ENCODE peak calls at places on chromosomes 1 and 21, in four cellular contexts. One of them, this sample, is unnamed.

GRCh38 chr1:1157426-1157913 is 16.2 kb upstream of the TTLL10 start:
- DNase-seq in K562: peak
- DNase-seq in HepG2: no peak
- DNase-seq in H1: peak
- DNase-seq in this sample: peak

GRCh38 chr21:33278736-33279135 is 12.6 kb downstream of the IL10RB start:
- DNase-seq in K562: no peak
- DNase-seq in HepG2: no peak
- DNase-seq in H1: no peak
- DNase-seq in this sample: no peak

GRCh38 chr1:182617075-182617429 is 12.9 kb upstream of the RGS16 start:
- DNase-seq in K562: no peak
- DNase-seq in HepG2: no peak
- DNase-seq in H1: no peak
- DNase-seq in this sample: no peak

GRCh38 chr1:183270541-183271141 is 84.6 kb downstream of the LAMC2 start:
- DNase-seq in K562: no peak
- DNase-seq in HepG2: no peak
- DNase-seq in H1: no peak
- DNase-seq in this sample: no peak

GRCh38 chr1:112389689-112390088 is 6.3 kb upstream of the CTTNBP2NL start:
- DNase-seq in K562: no peak
- DNase-seq in HepG2: peak
- DNase-seq in H1: no peak
- DNase-seq in this sample: no peak

GRCh38 chr21:36630485-36631206 is 68.3 kb upstream of the SIM2 start:
- DNase-seq in K562: peak
- DNase-seq in HepG2: peak
- DNase-seq in H1: peak
- DNase-seq in this sample: peak

GRCh38 chr1:153906396-153906795 is 16.4 kb downstream of the GATAD2B start:
- DNase-seq in K562: no peak
- DNase-seq in HepG2: no peak
- DNase-seq in H1: no peak
- DNase-seq in this sample: no peak

GRCh38 chr1:188023206-188023605 is 1194.5 kb downstream of the PLA2G4A start:
- DNase-seq in K562: no peak
- DNase-seq in HepG2: no peak
- DNase-seq in H1: no peak
- DNase-seq in this sample: no peak

GRCh38 chr1:197481101-197481500 is 213.0 kb downstream of the CRB1 start:
- DNase-seq in K562: no peak
- DNase-seq in HepG2: no peak
- DNase-seq in H1: no peak
- DNase-seq in this sample: no peak

GRCh38 chr1:109904105-109904817 is 6.4 kb upstream of the CSF1 start:
- DNase-seq in K562: no peak
- DNase-seq in HepG2: peak
- DNase-seq in H1: no peak
- DNase-seq in this sample: no peak

GRCh38 chr1:228082975-228083870 is 715 bp downstream of the ARF1 start:
- DNase-seq in K562: peak
- DNase-seq in HepG2: no peak
- DNase-seq in H1: no peak
- DNase-seq in this sample: no peak

GRCh38 chr1:81407463-81407862 is 393.3 kb upstream of the ADGRL2 start:
- DNase-seq in K562: no peak
- DNase-seq in HepG2: no peak
- DNase-seq in H1: no peak
- DNase-seq in this sample: no peak

GRCh38 chr1:94886361-94886760 is 40.5 kb downstream of the CNN3 start:
- DNase-seq in K562: no peak
- DNase-seq in HepG2: no peak
- DNase-seq in H1: no peak
- DNase-seq in this sample: no peak

GRCh38 chr1:206544562-206545257 is 37.4 kb downstream of the RASSF5 start:
- DNase-seq in K562: peak
- DNase-seq in HepG2: peak
- DNase-seq in H1: peak
- DNase-seq in this sample: peak

GRCh38 chr1:225919906-225920305 is 4.1 kb downstream of the PYCR2 start:
- DNase-seq in K562: no peak
- DNase-seq in HepG2: no peak
- DNase-seq in H1: no peak
- DNase-seq in this sample: no peak

DNA sequence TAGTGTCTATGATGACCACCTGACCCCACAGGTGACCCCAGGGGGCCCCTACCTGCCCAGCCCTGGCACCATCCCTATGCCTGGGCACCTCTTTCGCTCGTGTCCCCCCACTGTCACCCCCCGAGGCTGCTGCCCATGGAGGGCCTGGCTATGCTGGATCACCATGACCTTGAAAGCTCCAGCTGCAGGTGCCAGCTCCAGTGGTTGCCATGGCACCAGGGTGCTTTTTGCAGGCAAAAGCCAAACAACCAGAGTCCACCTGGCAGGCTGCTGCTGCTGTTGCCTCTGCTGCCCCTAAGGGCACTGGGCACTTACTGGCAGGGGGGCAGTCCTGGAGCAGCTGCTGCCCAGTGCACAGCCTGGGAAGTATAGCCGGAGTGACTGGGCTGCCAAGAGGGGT is 21.7 kb downstream of the ETNK2 start:
- DNase-seq in K562: no peak
- DNase-seq in HepG2: no peak
- DNase-seq in H1: no peak
- DNase-seq in this sample: no peak
- H3K4me2 ChIP-seq in K562: no peak
- H3K4me2 ChIP-seq in HepG2: peak
- H3K4me2 ChIP-seq in H1: no peak
- H3K4me2 ChIP-seq in this sample: peak

DNA sequence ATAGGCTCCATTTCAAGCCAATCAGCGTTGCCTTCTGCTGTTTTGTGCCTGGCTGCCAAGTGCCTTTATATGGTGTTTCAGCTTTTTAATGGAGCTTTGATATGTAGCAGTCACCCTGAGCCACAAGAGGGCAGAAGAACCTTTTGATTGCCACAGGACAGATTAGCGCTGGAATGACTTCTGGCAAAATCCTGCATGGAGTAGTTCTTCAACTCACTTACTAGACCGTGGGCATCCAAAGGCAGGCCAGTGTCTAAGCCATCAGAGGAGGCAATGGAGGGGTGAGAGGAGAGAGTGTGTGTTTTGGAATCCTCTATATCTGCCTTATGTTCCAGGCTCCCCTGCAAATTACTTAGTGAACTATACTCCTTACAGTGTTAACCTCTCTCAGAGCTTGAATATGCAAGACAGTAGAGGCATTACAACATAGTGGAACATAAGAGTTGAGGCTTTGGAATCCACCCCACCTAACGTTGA is 56.2 kb downstream of the ST3GAL3 start:
- DNase-seq in K562: peak
- DNase-seq in HepG2: peak
- DNase-seq in H1: peak
- DNase-seq in this sample: peak
- TF ChIP-seq RNF2 in K562: no peak
- TF ChIP-seq RNF2 in HepG2: no peak
- TF ChIP-seq RNF2 in H1: no peak
- TF ChIP-seq RNF2 in this sample: no peak

GRCh38 chr1:27445177-27445936 is 44.6 kb downstream of the WASF2 start:
- DNase-seq in K562: no peak
- DNase-seq in HepG2: peak
- DNase-seq in H1: no peak
- DNase-seq in this sample: no peak
- TF ChIP-seq POLR2A in K562: no peak
- TF ChIP-seq POLR2A in HepG2: no peak
- TF ChIP-seq POLR2A in H1: no peak
- TF ChIP-seq POLR2A in this sample: no peak

GRCh38 chr1:18928985-18929384 is 26.6 kb upstream of the ALDH4A1 start:
- DNase-seq in K562: no peak
- DNase-seq in HepG2: no peak
- DNase-seq in H1: no peak
- DNase-seq in this sample: no peak
- H3K4me2 ChIP-seq in K562: no peak
- H3K4me2 ChIP-seq in HepG2: no peak
- H3K4me2 ChIP-seq in H1: no peak
- H3K4me2 ChIP-seq in this sample: no peak

GRCh38 chr1:115274467-115274866 is 63.6 kb downstream of the NGF start:
- DNase-seq in K562: no peak
- DNase-seq in HepG2: no peak
- DNase-seq in H1: no peak
- DNase-seq in this sample: no peak

GRCh38 chr1:115277276-115277675 is 60.8 kb downstream of the NGF start:
- DNase-seq in K562: no peak
- DNase-seq in HepG2: no peak
- DNase-seq in H1: no peak
- DNase-seq in this sample: no peak

GRCh38 chr1:115280073-115280472 is 58.0 kb downstream of the NGF start:
- DNase-seq in K562: no peak
- DNase-seq in HepG2: no peak
- DNase-seq in H1: no peak
- DNase-seq in this sample: no peak

GRCh38 chr1:115278241-115278640 is 59.8 kb downstream of the NGF start:
- DNase-seq in K562: no peak
- DNase-seq in HepG2: no peak
- DNase-seq in H1: no peak
- DNase-seq in this sample: no peak

GRCh38 chr1:115275216-115275615 is 62.8 kb downstream of the NGF start:
- DNase-seq in K562: peak
- DNase-seq in HepG2: no peak
- DNase-seq in H1: no peak
- DNase-seq in this sample: no peak
- TF ChIP-seq RNF2 in K562: no peak
- TF ChIP-seq RNF2 in HepG2: no peak
- TF ChIP-seq RNF2 in H1: no peak
- TF ChIP-seq RNF2 in this sample: no peak

DNA sequence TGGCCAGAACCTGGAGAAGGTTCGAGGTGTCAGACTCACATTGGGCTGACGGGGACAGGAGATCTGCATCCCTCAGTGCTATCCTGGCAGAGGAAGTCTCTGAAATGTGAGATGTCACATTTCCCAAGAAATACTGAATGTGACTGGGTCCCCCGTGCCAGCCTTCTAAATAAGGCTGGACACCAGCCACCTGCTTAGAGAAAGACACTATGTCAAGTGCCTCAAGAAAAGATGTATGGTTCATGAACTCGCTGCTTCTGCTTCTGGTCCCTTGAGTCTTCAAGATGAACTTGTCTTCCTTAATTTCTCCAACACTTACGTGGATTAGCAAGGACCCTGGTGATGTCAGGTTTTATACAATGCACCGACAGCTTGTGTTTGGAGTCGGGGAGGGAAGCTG is 42.1 kb upstream of the FHAD1 start:
- DNase-seq in K562: no peak
- DNase-seq in HepG2: no peak
- DNase-seq in H1: no peak
- DNase-seq in this sample: no peak
- TF ChIP-seq POLR2A in K562: no peak
- TF ChIP-seq POLR2A in HepG2: no peak
- TF ChIP-seq POLR2A in H1: no peak
- TF ChIP-seq POLR2A in this sample: no peak

GRCh38 chr21:35476616-35477395 is 427.7 kb upstream of the RUNX1 start:
- DNase-seq in K562: no peak
- DNase-seq in HepG2: no peak
- DNase-seq in H1: no peak
- DNase-seq in this sample: no peak
- H3K4me2 ChIP-seq in K562: peak
- H3K4me2 ChIP-seq in HepG2: no peak
- H3K4me2 ChIP-seq in H1: no peak
- H3K4me2 ChIP-seq in this sample: no peak

GRCh38 chr1:211183924-211184323 is 50.0 kb upstream of the KCNH1 start:
- DNase-seq in K562: no peak
- DNase-seq in HepG2: no peak
- DNase-seq in H1: no peak
- DNase-seq in this sample: no peak
- TF ChIP-seq RNF2 in K562: no peak
- TF ChIP-seq RNF2 in HepG2: no peak
- TF ChIP-seq RNF2 in H1: no peak
- TF ChIP-seq RNF2 in this sample: no peak